ENCODE peak calls at places on chromosomes 12 and 14, in ten cellular contexts. Y is thoracic aorta, G is neural crest cell, N is heart left ventricle, V is choroid plexus epithelial cell, C is transverse colon, R is Panc1, Q is fibroblast of lung, B is body of pancreas, S is glutamatergic neuron. I is an unnamed sample.

GRCh38 chr12:28629691-28630090 is 439.4 kb downstream of the CCDC91 start:
- DNase-seq in Y (no peak), G (no peak), N (no peak), V (no peak), C (no peak), R (no peak), Q (no peak), B (no peak), S (no peak), I (no peak)

GRCh38 chr12:67640863-67641262 is 7.7 kb upstream of the DYRK2 start:
- DNase-seq in Y (no peak), G (no peak), N (no peak), V (peak; percentile 25), C (no peak), R (no peak), Q (no peak), B (no peak), S (no peak), I (no peak)

GRCh38 chr12:6784292-6784691 is 5.0 kb upstream of the CD4 start:
- DNase-seq in Y (no peak), G (no peak), N (no peak), V (no peak), C (no peak), R (no peak), Q (no peak), B (no peak), S (no peak), I (no peak)

GRCh38 chr12:21276826-21277225 is 57.9 kb downstream of the SLCO1A2 start:
- DNase-seq in Y (no peak), G (no peak), N (no peak), V (no peak), C (no peak), R (no peak), Q (no peak), B (no peak), S (no peak), I (no peak)

GRCh38 chr14:77023001-77023996 is 5.2 kb downstream of the IRF2BPL start:
- DNase-seq in Y (no peak), G (no peak), N (no peak), V (peak; percentile 63), C (peak; percentile 63), R (no peak), Q (peak; percentile 72), B (peak; percentile 91), S (no peak), I (no peak)

GRCh38 chr14:71574976-71575375 is 357.3 kb upstream of the RGS6 start:
- DNase-seq in Y (no peak), G (no peak), N (no peak), V (peak; percentile 94), C (no peak), R (peak; percentile 12), Q (peak; percentile 94), B (no peak), S (no peak), I (no peak)

GRCh38 chr14:53845813-53846693 is 110.6 kb downstream of the BMP4 start:
- DNase-seq in Y (no peak), G (no peak), N (no peak), V (no peak), C (no peak), R (no peak), Q (no peak), B (no peak), S (no peak), I (no peak)

GRCh38 chr14:25108959-25109358 is 59.0 kb upstream of the STXBP6 start:
- DNase-seq in Y (no peak), G (no peak), N (no peak), V (peak; percentile 18), C (peak; percentile 73), R (no peak), Q (peak; percentile 29), B (peak; percentile 29), S (no peak), I (no peak)

GRCh38 chr12:93773122-93773871 is 96.1 kb downstream of the CRADD start:
- DNase-seq in Y (no peak), G (no peak), N (no peak), V (peak; percentile 92), C (no peak), R (no peak), Q (peak; percentile 70), B (no peak), S (no peak), I (no peak)

GRCh38 chr12:8609061-8609570 is 3.5 kb downstream of the AICDA start:
- DNase-seq in Y (no peak), G (peak; percentile 14), N (no peak), V (peak; percentile 78), C (no peak), R (peak; percentile 32), Q (peak; percentile 43), B (peak; percentile 13), S (peak; percentile 31), I (no peak)

GRCh38 chr12:22526836-22527235 is 17.5 kb downstream of the C2CD5 start:
- DNase-seq in Y (no peak), G (no peak), N (no peak), V (no peak), C (no peak), R (no peak), Q (no peak), B (no peak), S (no peak), I (no peak)

GRCh38 chr12:22527999-22528398 is 16.3 kb downstream of the C2CD5 start:
- DNase-seq in Y (no peak), G (no peak), N (no peak), V (peak; percentile 82), C (no peak), R (no peak), Q (peak; percentile 74), B (no peak), S (no peak), I (no peak)

GRCh38 chr12:22531205-22531604 is 13.1 kb downstream of the C2CD5 start:
- DNase-seq in Y (no peak), G (no peak), N (no peak), V (no peak), C (no peak), R (no peak), Q (no peak), B (no peak), S (no peak), I (no peak)

GRCh38 chr12:22532317-22532716 is 12.0 kb downstream of the C2CD5 start:
- DNase-seq in Y (no peak), G (no peak), N (no peak), V (no peak), C (no peak), R (no peak), Q (no peak), B (no peak), S (no peak), I (no peak)

GRCh38 chr12:22529281-22530060 is 14.9 kb downstream of the C2CD5 start:
- DNase-seq in Y (no peak), G (no peak), N (no peak), V (peak; percentile 58), C (no peak), R (peak; percentile 8), Q (peak; percentile 49), B (no peak), S (no peak), I (no peak)
- TF ChIP-seq CTCF in Y (no peak), G (peak; percentile 79), N (peak; percentile 37), V (peak; percentile 57), C (peak; percentile 46), R (peak; percentile 44), Q (peak; percentile 9), B (peak; percentile 34), S (peak; percentile 48), I (peak; percentile 34)

GRCh38 chr12:89890191-89890590 is 181.6 kb upstream of the ATP2B1 start:
- DNase-seq in Y (no peak), G (no peak), N (no peak), V (no peak), C (no peak), R (no peak), Q (no peak), B (no peak), S (no peak), I (no peak)
- TF ChIP-seq CTCF in Y (no peak), G (no peak), N (no peak), V (no peak), C (no peak), R (no peak), Q (no peak), B (no peak), S (no peak), I (no peak)

GRCh38 chr12:89506050-89506449 is 18.5 kb downstream of the GALNT4 start:
- DNase-seq in Y (no peak), G (no peak), N (no peak), V (no peak), C (no peak), R (no peak), Q (no peak), B (no peak), S (no peak), I (no peak)
- TF ChIP-seq CTCF in Y (no peak), G (no peak), N (no peak), V (no peak), C (no peak), R (no peak), Q (no peak), B (no peak), S (no peak), I (no peak)

GRCh38 chr14:33914676-33915516 is 36.0 kb downstream of the EGLN3 start:
- DNase-seq in Y (no peak), G (no peak), N (no peak), V (peak; percentile 87), C (no peak), R (no peak), Q (peak; percentile 90), B (no peak), S (no peak), I (no peak)
- TF ChIP-seq CTCF in Y (no peak), G (no peak), N (no peak), V (peak; percentile 14), C (no peak), R (no peak), Q (no peak), B (no peak), S (no peak), I (no peak)

DNA sequence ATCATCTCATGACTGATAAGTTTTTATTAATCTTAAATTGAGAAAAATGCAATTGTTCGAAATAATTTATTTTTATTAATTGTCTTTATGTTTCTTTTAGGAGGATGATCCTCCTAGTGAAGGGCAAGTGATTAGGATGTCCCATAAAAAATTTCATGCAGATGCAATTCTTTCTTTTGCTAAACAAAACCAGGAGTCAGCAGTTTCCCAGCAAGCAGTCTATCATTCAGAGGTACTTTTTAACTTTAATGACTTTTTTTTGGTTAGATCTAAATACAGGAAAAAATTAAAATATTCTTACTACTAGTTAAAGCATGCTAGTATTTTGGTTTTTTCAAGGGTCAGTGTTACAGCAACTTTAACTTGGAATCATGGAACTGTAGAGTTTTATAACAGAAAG is 64.5 kb downstream of the KIAA0586 start:
- DNase-seq in Y (no peak), G (no peak), N (no peak), V (no peak), C (no peak), R (no peak), Q (no peak), B (no peak), S (no peak), I (no peak)
- TF ChIP-seq CTCF in Y (no peak), G (no peak), N (no peak), V (no peak), C (no peak), R (no peak), Q (no peak), B (no peak), S (no peak), I (no peak)

I was measured in mesothelial cell of epicardium.